ENCODE peak calls at places on chromosome 9, in six cellular contexts. One of them, this sample, is unnamed.

GRCh38 chr9:28206280-28206679 is 633.0 kb upstream of the C9orf72 start:
- DNase-seq in GM13977: no peak
- DNase-seq in B cell: no peak
- DNase-seq in tibial nerve: no peak
- DNase-seq in activated CD8-positive, alpha-beta T cell treated with anti-CD3 and anti-CD28 coated beads for 36 hours: no peak
- DNase-seq in glutamatergic neuron: no peak
- DNase-seq in this sample: no peak

GRCh38 chr9:138098116-138098907 is 220.7 kb downstream of the CACNA1B start:
- DNase-seq in activated CD8-positive, alpha-beta T cell treated with anti-CD3 and anti-CD28 coated beads for 36 hours: no peak
- DNase-seq in GM13977: no peak
- DNase-seq in tibial nerve: no peak
- DNase-seq in B cell: peak
- DNase-seq in glutamatergic neuron: no peak
- DNase-seq in this sample: no peak

GRCh38 chr9:108645520-108645919 is 210.3 kb downstream of the ACTL7B start:
- DNase-seq in GM13977: no peak
- DNase-seq in activated CD8-positive, alpha-beta T cell treated with anti-CD3 and anti-CD28 coated beads for 36 hours: no peak
- DNase-seq in B cell: no peak
- DNase-seq in glutamatergic neuron: no peak
- DNase-seq in tibial nerve: no peak
- DNase-seq in this sample: no peak

GRCh38 chr9:81393985-81394811 is 295.1 kb downstream of the TLE1 start:
- DNase-seq in GM13977: no peak
- DNase-seq in B cell: no peak
- DNase-seq in glutamatergic neuron: no peak
- DNase-seq in activated CD8-positive, alpha-beta T cell treated with anti-CD3 and anti-CD28 coated beads for 36 hours: no peak
- DNase-seq in tibial nerve: no peak
- DNase-seq in this sample: no peak

GRCh38 chr9:13139641-13140171 is 139.8 kb downstream of the MPDZ start:
- DNase-seq in GM13977: no peak
- DNase-seq in glutamatergic neuron: no peak
- DNase-seq in B cell: no peak
- DNase-seq in tibial nerve: no peak
- DNase-seq in activated CD8-positive, alpha-beta T cell treated with anti-CD3 and anti-CD28 coated beads for 36 hours: no peak
- DNase-seq in this sample: no peak

GRCh38 chr9:33186457-33187168 is 19.5 kb upstream of the B4GALT1 start:
- DNase-seq in tibial nerve: no peak
- DNase-seq in B cell: no peak
- DNase-seq in glutamatergic neuron: no peak
- DNase-seq in activated CD8-positive, alpha-beta T cell treated with anti-CD3 and anti-CD28 coated beads for 36 hours: no peak
- DNase-seq in GM13977: no peak
- DNase-seq in this sample: no peak

GRCh38 chr9:18238752-18239151 is 235.2 kb upstream of the ADAMTSL1 start:
- DNase-seq in GM13977: no peak
- DNase-seq in B cell: no peak
- DNase-seq in activated CD8-positive, alpha-beta T cell treated with anti-CD3 and anti-CD28 coated beads for 36 hours: no peak
- DNase-seq in glutamatergic neuron: no peak
- DNase-seq in tibial nerve: no peak
- DNase-seq in this sample: no peak

GRCh38 chr9:129437626-129438323 is 183.1 kb downstream of the C9orf50 start:
- DNase-seq in glutamatergic neuron: no peak
- DNase-seq in B cell: no peak
- DNase-seq in GM13977: no peak
- DNase-seq in tibial nerve: no peak
- DNase-seq in activated CD8-positive, alpha-beta T cell treated with anti-CD3 and anti-CD28 coated beads for 36 hours: no peak
- DNase-seq in this sample: no peak

GRCh38 chr9:114957558-114957957 is 27.2 kb upstream of the TNFSF8 start:
- DNase-seq in GM13977: no peak
- DNase-seq in B cell: no peak
- DNase-seq in tibial nerve: no peak
- DNase-seq in activated CD8-positive, alpha-beta T cell treated with anti-CD3 and anti-CD28 coated beads for 36 hours: peak
- DNase-seq in glutamatergic neuron: no peak
- DNase-seq in this sample: no peak

GRCh38 chr9:3331801-3332200 is 194.0 kb downstream of the RFX3 start:
- DNase-seq in activated CD8-positive, alpha-beta T cell treated with anti-CD3 and anti-CD28 coated beads for 36 hours: peak
- DNase-seq in tibial nerve: no peak
- DNase-seq in glutamatergic neuron: peak
- DNase-seq in GM13977: no peak
- DNase-seq in B cell: no peak
- DNase-seq in this sample: no peak

GRCh38 chr9:5843450-5844249 is 10.7 kb upstream of the ERMP1 start:
- DNase-seq in activated CD8-positive, alpha-beta T cell treated with anti-CD3 and anti-CD28 coated beads for 36 hours: peak
- DNase-seq in tibial nerve: no peak
- DNase-seq in B cell: no peak
- DNase-seq in glutamatergic neuron: no peak
- DNase-seq in GM13977: no peak
- DNase-seq in this sample: no peak

GRCh38 chr9:36149197-36149596 is 12.7 kb downstream of the GLIPR2 start:
- DNase-seq in tibial nerve: no peak
- DNase-seq in B cell: no peak
- DNase-seq in glutamatergic neuron: no peak
- DNase-seq in activated CD8-positive, alpha-beta T cell treated with anti-CD3 and anti-CD28 coated beads for 36 hours: no peak
- DNase-seq in GM13977: no peak
- DNase-seq in this sample: no peak

GRCh38 chr9:98807811-98808195 is 333 bp downstream of the GALNT12 start:
- DNase-seq in tibial nerve: no peak
- DNase-seq in GM13977: no peak
- DNase-seq in glutamatergic neuron: peak
- DNase-seq in B cell: no peak
- DNase-seq in activated CD8-positive, alpha-beta T cell treated with anti-CD3 and anti-CD28 coated beads for 36 hours: peak
- DNase-seq in this sample: no peak

GRCh38 chr9:88173378-88173999 is 35.2 kb upstream of the SPATA31C2 start:
- DNase-seq in glutamatergic neuron: peak
- DNase-seq in GM13977: peak
- DNase-seq in tibial nerve: no peak
- DNase-seq in B cell: no peak
- DNase-seq in activated CD8-positive, alpha-beta T cell treated with anti-CD3 and anti-CD28 coated beads for 36 hours: peak
- DNase-seq in this sample: no peak

GRCh38 chr9:123470121-123470851 is 114.3 kb downstream of the CRB2 start:
- DNase-seq in tibial nerve: no peak
- DNase-seq in GM13977: no peak
- DNase-seq in glutamatergic neuron: no peak
- DNase-seq in activated CD8-positive, alpha-beta T cell treated with anti-CD3 and anti-CD28 coated beads for 36 hours: no peak
- DNase-seq in B cell: no peak
- DNase-seq in this sample: no peak

GRCh38 chr9:135166566-135166965 is 79.1 kb downstream of the OLFM1 start:
- DNase-seq in GM13977: no peak
- DNase-seq in glutamatergic neuron: no peak
- DNase-seq in activated CD8-positive, alpha-beta T cell treated with anti-CD3 and anti-CD28 coated beads for 36 hours: no peak
- DNase-seq in tibial nerve: no peak
- DNase-seq in B cell: no peak
- DNase-seq in this sample: no peak

GRCh38 chr9:91037511-91038482 is 236.2 kb downstream of the SYK start:
- DNase-seq in glutamatergic neuron: no peak
- DNase-seq in tibial nerve: no peak
- DNase-seq in GM13977: no peak
- DNase-seq in B cell: no peak
- DNase-seq in activated CD8-positive, alpha-beta T cell treated with anti-CD3 and anti-CD28 coated beads for 36 hours: peak
- DNase-seq in this sample: peak

GRCh38 chr9:82020341-82020740 is 31.8 kb downstream of the SPATA31D1 start:
- DNase-seq in activated CD8-positive, alpha-beta T cell treated with anti-CD3 and anti-CD28 coated beads for 36 hours: no peak
- DNase-seq in glutamatergic neuron: no peak
- DNase-seq in B cell: no peak
- DNase-seq in GM13977: no peak
- DNase-seq in tibial nerve: no peak
- DNase-seq in this sample: no peak

GRCh38 chr9:136688274-136689107 is 1.2 kb upstream of the AGPAT2 start:
- DNase-seq in activated CD8-positive, alpha-beta T cell treated with anti-CD3 and anti-CD28 coated beads for 36 hours: no peak
- DNase-seq in GM13977: peak
- DNase-seq in tibial nerve: no peak
- DNase-seq in glutamatergic neuron: peak
- DNase-seq in B cell: no peak
- DNase-seq in this sample: no peak

GRCh38 chr9:126204197-126204596 is 122.4 kb upstream of the MVB12B start:
- DNase-seq in B cell: no peak
- DNase-seq in tibial nerve: no peak
- DNase-seq in activated CD8-positive, alpha-beta T cell treated with anti-CD3 and anti-CD28 coated beads for 36 hours: no peak
- DNase-seq in glutamatergic neuron: no peak
- DNase-seq in GM13977: no peak
- DNase-seq in this sample: no peak

GRCh38 chr9:126206099-126206498 is 120.5 kb upstream of the MVB12B start:
- DNase-seq in tibial nerve: no peak
- DNase-seq in activated CD8-positive, alpha-beta T cell treated with anti-CD3 and anti-CD28 coated beads for 36 hours: no peak
- DNase-seq in B cell: no peak
- DNase-seq in GM13977: no peak
- DNase-seq in glutamatergic neuron: no peak
- DNase-seq in this sample: no peak

GRCh38 chr9:126205260-126205659 is 121.4 kb upstream of the MVB12B start:
- DNase-seq in GM13977: no peak
- DNase-seq in activated CD8-positive, alpha-beta T cell treated with anti-CD3 and anti-CD28 coated beads for 36 hours: no peak
- DNase-seq in B cell: no peak
- DNase-seq in tibial nerve: no peak
- DNase-seq in glutamatergic neuron: peak
- DNase-seq in this sample: no peak

GRCh38 chr9:126204708-126205225 is 121.9 kb upstream of the MVB12B start:
- DNase-seq in activated CD8-positive, alpha-beta T cell treated with anti-CD3 and anti-CD28 coated beads for 36 hours: no peak
- DNase-seq in tibial nerve: no peak
- DNase-seq in GM13977: no peak
- DNase-seq in B cell: no peak
- DNase-seq in glutamatergic neuron: no peak
- DNase-seq in this sample: no peak

GRCh38 chr9:126203313-126203712 is 123.3 kb upstream of the MVB12B start:
- DNase-seq in activated CD8-positive, alpha-beta T cell treated with anti-CD3 and anti-CD28 coated beads for 36 hours: peak
- DNase-seq in B cell: no peak
- DNase-seq in GM13977: no peak
- DNase-seq in tibial nerve: no peak
- DNase-seq in glutamatergic neuron: no peak
- DNase-seq in this sample: no peak
- TF ChIP-seq CTCF in activated CD8-positive, alpha-beta T cell treated with anti-CD3 and anti-CD28 coated beads for 36 hours: no peak
- TF ChIP-seq CTCF in B cell: no peak
- TF ChIP-seq CTCF in GM13977: no peak
- TF ChIP-seq CTCF in tibial nerve: no peak
- TF ChIP-seq CTCF in glutamatergic neuron: peak
- TF ChIP-seq CTCF in this sample: no peak

GRCh38 chr9:96073531-96074284 is 198.2 kb downstream of the ERCC6L2 start:
- DNase-seq in glutamatergic neuron: no peak
- DNase-seq in activated CD8-positive, alpha-beta T cell treated with anti-CD3 and anti-CD28 coated beads for 36 hours: no peak
- DNase-seq in tibial nerve: no peak
- DNase-seq in GM13977: no peak
- DNase-seq in B cell: no peak
- DNase-seq in this sample: no peak

GRCh38 chr9:96068511-96068910 is 193.0 kb downstream of the ERCC6L2 start:
- DNase-seq in tibial nerve: no peak
- DNase-seq in GM13977: no peak
- DNase-seq in activated CD8-positive, alpha-beta T cell treated with anti-CD3 and anti-CD28 coated beads for 36 hours: no peak
- DNase-seq in B cell: no peak
- DNase-seq in glutamatergic neuron: no peak
- DNase-seq in this sample: no peak

GRCh38 chr9:96069821-96070220 is 194.3 kb downstream of the ERCC6L2 start:
- DNase-seq in activated CD8-positive, alpha-beta T cell treated with anti-CD3 and anti-CD28 coated beads for 36 hours: no peak
- DNase-seq in GM13977: no peak
- DNase-seq in B cell: no peak
- DNase-seq in glutamatergic neuron: no peak
- DNase-seq in tibial nerve: no peak
- DNase-seq in this sample: no peak

GRCh38 chr9:96072930-96073329 is 197.4 kb downstream of the ERCC6L2 start:
- DNase-seq in tibial nerve: no peak
- DNase-seq in activated CD8-positive, alpha-beta T cell treated with anti-CD3 and anti-CD28 coated beads for 36 hours: no peak
- DNase-seq in GM13977: no peak
- DNase-seq in B cell: no peak
- DNase-seq in glutamatergic neuron: no peak
- DNase-seq in this sample: no peak

DNA sequence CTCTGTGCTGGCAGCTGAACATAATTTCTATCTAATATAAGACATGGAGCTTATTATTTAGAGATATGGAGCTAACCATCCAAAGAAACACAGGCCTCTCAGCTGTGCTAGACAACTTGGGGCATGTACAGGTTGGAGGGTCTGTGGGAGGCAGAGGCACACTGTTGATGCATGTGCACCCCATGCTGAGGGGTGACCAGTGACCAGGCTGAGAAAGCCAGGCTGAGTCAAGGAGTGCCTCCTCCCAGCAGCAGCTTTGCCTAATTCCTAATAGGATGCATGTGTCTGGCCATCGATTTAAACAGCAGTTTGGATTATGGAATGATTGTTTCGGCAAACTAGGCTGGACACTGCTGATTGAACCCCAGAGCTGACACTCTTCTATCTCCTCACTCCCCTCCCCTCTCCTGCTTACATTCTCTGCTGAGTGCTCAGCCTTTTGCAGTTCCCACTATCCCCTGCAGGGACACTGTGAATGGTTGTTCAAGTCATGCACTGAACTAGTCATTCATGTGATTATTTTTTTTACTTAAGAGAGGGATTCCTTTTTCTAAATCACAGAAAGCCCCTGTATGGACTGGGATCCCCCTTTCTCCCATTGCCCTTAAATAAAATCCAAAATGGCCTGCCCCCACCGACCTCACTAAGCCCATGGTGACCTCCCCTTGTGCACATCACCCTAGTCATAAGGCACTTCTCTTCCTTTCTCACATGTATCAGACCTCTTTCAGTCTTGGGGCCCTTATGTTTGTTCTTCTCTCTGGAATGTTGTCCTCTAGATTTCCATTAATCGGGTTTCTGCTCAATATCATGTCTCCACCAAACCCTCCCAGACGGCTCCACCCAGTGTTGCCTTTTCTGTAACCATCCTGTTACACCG is 196.0 kb downstream of the ERCC6L2 start:
- DNase-seq in glutamatergic neuron: peak
- DNase-seq in activated CD8-positive, alpha-beta T cell treated with anti-CD3 and anti-CD28 coated beads for 36 hours: peak
- DNase-seq in tibial nerve: no peak
- DNase-seq in B cell: no peak
- DNase-seq in GM13977: peak
- DNase-seq in this sample: no peak
- TF ChIP-seq CTCF in glutamatergic neuron: peak
- TF ChIP-seq CTCF in activated CD8-positive, alpha-beta T cell treated with anti-CD3 and anti-CD28 coated beads for 36 hours: peak
- TF ChIP-seq CTCF in tibial nerve: peak
- TF ChIP-seq CTCF in B cell: peak
- TF ChIP-seq CTCF in GM13977: peak
- TF ChIP-seq CTCF in this sample: no peak

GRCh38 chr9:125493384-125493783 is 213.6 kb downstream of the MAPKAP1 start:
- DNase-seq in glutamatergic neuron: no peak
- DNase-seq in tibial nerve: no peak
- DNase-seq in activated CD8-positive, alpha-beta T cell treated with anti-CD3 and anti-CD28 coated beads for 36 hours: no peak
- DNase-seq in B cell: no peak
- DNase-seq in GM13977: no peak
- DNase-seq in this sample: no peak

GRCh38 chr9:125494555-125494920 is 212.5 kb downstream of the MAPKAP1 start:
- DNase-seq in B cell: no peak
- DNase-seq in glutamatergic neuron: no peak
- DNase-seq in tibial nerve: no peak
- DNase-seq in activated CD8-positive, alpha-beta T cell treated with anti-CD3 and anti-CD28 coated beads for 36 hours: no peak
- DNase-seq in GM13977: no peak
- DNase-seq in this sample: no peak

GRCh38 chr9:125496313-125496838 is 210.6 kb downstream of the MAPKAP1 start:
- DNase-seq in glutamatergic neuron: no peak
- DNase-seq in activated CD8-positive, alpha-beta T cell treated with anti-CD3 and anti-CD28 coated beads for 36 hours: no peak
- DNase-seq in GM13977: no peak
- DNase-seq in tibial nerve: no peak
- DNase-seq in B cell: no peak
- DNase-seq in this sample: no peak

GRCh38 chr9:125493861-125494554 is 213.0 kb downstream of the MAPKAP1 start:
- DNase-seq in GM13977: no peak
- DNase-seq in activated CD8-positive, alpha-beta T cell treated with anti-CD3 and anti-CD28 coated beads for 36 hours: no peak
- DNase-seq in tibial nerve: no peak
- DNase-seq in glutamatergic neuron: no peak
- DNase-seq in B cell: no peak
- DNase-seq in this sample: no peak

GRCh38 chr9:125495137-125496119 is 211.6 kb downstream of the MAPKAP1 start:
- DNase-seq in glutamatergic neuron: no peak
- DNase-seq in activated CD8-positive, alpha-beta T cell treated with anti-CD3 and anti-CD28 coated beads for 36 hours: no peak
- DNase-seq in tibial nerve: no peak
- DNase-seq in B cell: no peak
- DNase-seq in GM13977: peak
- DNase-seq in this sample: no peak
- TF ChIP-seq CTCF in glutamatergic neuron: no peak
- TF ChIP-seq CTCF in activated CD8-positive, alpha-beta T cell treated with anti-CD3 and anti-CD28 coated beads for 36 hours: no peak
- TF ChIP-seq CTCF in tibial nerve: no peak
- TF ChIP-seq CTCF in B cell: no peak
- TF ChIP-seq CTCF in GM13977: no peak
- TF ChIP-seq CTCF in this sample: no peak

GRCh38 chr9:121267689-121268597 is at the start of gene GSN:
- DNase-seq in B cell: peak
- DNase-seq in tibial nerve: peak
- DNase-seq in GM13977: peak
- DNase-seq in glutamatergic neuron: peak
- DNase-seq in activated CD8-positive, alpha-beta T cell treated with anti-CD3 and anti-CD28 coated beads for 36 hours: peak
- DNase-seq in this sample: peak
- TF ChIP-seq CTCF in B cell: no peak
- TF ChIP-seq CTCF in tibial nerve: peak
- TF ChIP-seq CTCF in GM13977: no peak
- TF ChIP-seq CTCF in glutamatergic neuron: no peak
- TF ChIP-seq CTCF in activated CD8-positive, alpha-beta T cell treated with anti-CD3 and anti-CD28 coated beads for 36 hours: no peak
- TF ChIP-seq CTCF in this sample: no peak